ENCODE peak calls at places on chromosomes 4 and X, in seven cellular contexts. F is mucosa of descending colon, D is transverse colon, I is coronary artery, T is fibroblast of lung, V is right lobe of liver, K is body of pancreas. O is an unnamed sample.

GRCh38 chr4:89290727-89291126 is 16.9 kb downstream of the GPRIN3 start:
- DNase-seq in F (no peak), D (no peak), I (no peak), T (no peak), V (no peak), K (no peak), O (no peak)

GRCh38 chrX:31271615-31272471 is 200.0 kb upstream of the FTHL17 start:
- DNase-seq in F (no peak), D (no peak), I (no peak), T (peak), V (no peak), K (no peak), O (no peak)

GRCh38 chr4:22848332-22848731 is 155.6 kb downstream of the GBA3 start:
- DNase-seq in F (no peak), D (peak), I (no peak), T (no peak), V (no peak), K (no peak), O (no peak)

GRCh38 chr4:106384878-106385277 is 16.3 kb upstream of the GIMD1 start:
- DNase-seq in F (no peak), D (no peak), I (no peak), T (no peak), V (no peak), K (no peak), O (no peak)

GRCh38 chr4:126777649-126778048 is 855.1 kb upstream of the INTU start:
- DNase-seq in F (no peak), D (no peak), I (no peak), T (peak), V (no peak), K (no peak), O (no peak)

GRCh38 chr4:48249378-48249777 is 20.3 kb downstream of the TEC start:
- DNase-seq in F (no peak), D (no peak), I (no peak), T (no peak), V (no peak), K (no peak), O (no peak)

GRCh38 chrX:68490644-68491043 is 8.2 kb upstream of the YIPF6 start:
- DNase-seq in F (no peak), D (no peak), I (no peak), T (no peak), V (no peak), K (no peak), O (peak)

GRCh38 chr4:98626350-98626749 is 32.1 kb downstream of the TSPAN5 start:
- DNase-seq in F (no peak), D (no peak), I (no peak), T (peak), V (peak), K (no peak), O (no peak)

GRCh38 chr4:15004701-15005301 is 2.5 kb downstream of the CPEB2 start:
- DNase-seq in F (peak), D (peak), I (peak), T (peak), V (peak), K (peak), O (peak)

GRCh38 chr4:52260507-52261302 is 209.6 kb downstream of the SPATA18 start:
- DNase-seq in F (no peak), D (no peak), I (no peak), T (no peak), V (no peak), K (no peak), O (peak)

GRCh38 chr4:126495163-126495752 is 1137.5 kb upstream of the INTU start:
- DNase-seq in F (no peak), D (no peak), I (no peak), T (no peak), V (no peak), K (no peak), O (no peak)

GRCh38 chr4:8274772-8275241 is 5.3 kb downstream of the HTRA3 start:
- DNase-seq in F (peak), D (peak), I (peak), T (peak), V (no peak), K (peak), O (no peak)

GRCh38 chr4:137677851-137678250 is 145.6 kb upstream of the PCDH18 start:
- DNase-seq in F (no peak), D (no peak), I (no peak), T (peak), V (no peak), K (no peak), O (no peak)

GRCh38 chr4:145804134-145804533 is 124.2 kb downstream of the C4orf51 start:
- DNase-seq in F (no peak), D (no peak), I (no peak), T (peak), V (no peak), K (no peak), O (no peak)

GRCh38 chr4:89275587-89275986 is 32.0 kb downstream of the GPRIN3 start:
- DNase-seq in F (no peak), D (no peak), I (no peak), T (no peak), V (no peak), K (peak), O (no peak)

GRCh38 chr4:184745747-184746531 is 12.0 kb upstream of the CENPU start:
- DNase-seq in F (peak), D (peak), I (no peak), T (peak), V (peak), K (peak), O (peak)

GRCh38 chrX:10395179-10395578 is 225.2 kb downstream of the MID1 start:
- DNase-seq in F (no peak), D (no peak), I (no peak), T (peak), V (no peak), K (no peak), O (no peak)

GRCh38 chr4:67549123-67549522 is 3.8 kb upstream of the CENPC start:
- DNase-seq in F (no peak), D (no peak), I (no peak), T (peak), V (no peak), K (no peak), O (no peak)

GRCh38 chrX:117376460-117376859 is 740.1 kb downstream of the KLHL13 start:
- DNase-seq in F (no peak), D (no peak), I (no peak), T (no peak), V (no peak), K (no peak), O (no peak)

GRCh38 chr4:44425614-44426208 is 22.9 kb downstream of the KCTD8 start:
- DNase-seq in F (no peak), D (no peak), I (no peak), T (peak), V (no peak), K (no peak), O (peak)

GRCh38 chrX:1390621-1391369 is 1.1 kb downstream of the SLC25A6 start:
- DNase-seq in F (peak), D (peak), I (no peak), T (no peak), V (no peak), K (peak), O (no peak)

GRCh38 chrX:153522259-153522658 is 4.8 kb downstream of the ATP2B3 start:
- DNase-seq in F (no peak), D (no peak), I (no peak), T (no peak), V (no peak), K (no peak), O (no peak)

DNA sequence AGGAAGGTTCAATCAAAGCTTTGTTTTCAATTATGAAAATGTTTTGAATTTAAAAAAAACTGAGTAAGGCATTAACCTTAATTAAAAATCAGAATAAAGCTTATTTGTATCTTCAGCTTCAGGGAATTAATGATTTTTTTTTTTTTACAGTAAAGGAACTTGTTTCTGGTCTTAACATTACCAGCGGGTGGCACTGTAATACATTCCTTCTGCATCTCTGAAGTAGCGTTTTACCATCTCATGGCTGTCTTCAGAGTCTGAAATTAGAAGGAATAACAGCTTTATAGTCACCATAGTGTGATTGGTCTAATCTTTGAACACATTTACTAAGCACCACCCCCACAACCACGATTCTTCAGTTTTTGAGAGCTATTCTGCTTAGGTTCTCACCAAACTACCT is 102.6 kb downstream of the IL1RAPL2 start:
- DNase-seq in F (no peak), D (no peak), I (no peak), T (peak), V (no peak), K (no peak), O (no peak)
- TF ChIP-seq CTCF in F (no peak), D (no peak), I (no peak), T (no peak), V (peak), K (no peak), O (no peak)

DNA sequence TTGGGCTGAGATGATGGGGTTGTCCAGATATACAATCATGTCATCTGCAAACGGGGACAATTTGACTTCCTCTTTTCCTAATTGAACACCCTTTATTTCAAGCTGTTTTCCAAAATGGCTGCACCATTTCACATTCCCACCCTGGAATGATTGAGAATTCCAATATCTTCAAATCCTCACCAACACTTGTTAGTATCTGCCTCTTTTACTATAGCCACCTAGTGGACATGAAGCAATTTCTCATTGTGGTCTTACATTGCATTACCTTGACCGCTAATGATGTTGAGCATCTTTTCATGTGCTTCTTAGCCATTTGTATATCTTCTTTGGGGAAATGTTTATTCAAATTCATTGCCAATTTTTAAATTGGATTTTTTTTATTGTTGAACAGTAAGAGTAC is 364.8 kb downstream of the SMARCA1 start:
- DNase-seq in F (no peak), D (no peak), I (no peak), T (no peak), V (no peak), K (no peak), O (no peak)
- TF ChIP-seq CTCF in F (no peak), D (no peak), I (no peak), T (no peak), V (no peak), K (no peak), O (no peak)

GRCh38 chr4:92305878-92306520 is 2.2 kb downstream of the GRID2 start:
- DNase-seq in F (no peak), D (no peak), I (no peak), T (no peak), V (no peak), K (no peak), O (peak)

GRCh38 chr4:92304073-92304472 is 307 bp downstream of the GRID2 start:
- DNase-seq in F (no peak), D (no peak), I (no peak), T (no peak), V (no peak), K (no peak), O (peak)

GRCh38 chr4:92303621-92304027 is at the start of gene GRID2:
- DNase-seq in F (no peak), D (no peak), I (no peak), T (peak), V (no peak), K (no peak), O (peak)

GRCh38 chr4:92304636-92305035 is 870 bp downstream of the GRID2 start:
- DNase-seq in F (no peak), D (no peak), I (no peak), T (no peak), V (no peak), K (no peak), O (peak)

GRCh38 chr4:92305148-92305877 is 1.5 kb downstream of the GRID2 start:
- DNase-seq in F (no peak), D (no peak), I (peak), T (peak), V (peak), K (peak), O (peak)
- TF ChIP-seq CTCF in F (no peak), D (no peak), I (no peak), T (no peak), V (no peak), K (no peak), O (no peak)

GRCh38 chr4:75490155-75490554 is 24.0 kb downstream of the RCHY1 start:
- DNase-seq in F (no peak), D (no peak), I (no peak), T (peak), V (no peak), K (no peak), O (no peak)
- TF ChIP-seq CTCF in F (no peak), D (no peak), I (peak), T (peak), V (peak), K (peak), O (no peak)

DNA sequence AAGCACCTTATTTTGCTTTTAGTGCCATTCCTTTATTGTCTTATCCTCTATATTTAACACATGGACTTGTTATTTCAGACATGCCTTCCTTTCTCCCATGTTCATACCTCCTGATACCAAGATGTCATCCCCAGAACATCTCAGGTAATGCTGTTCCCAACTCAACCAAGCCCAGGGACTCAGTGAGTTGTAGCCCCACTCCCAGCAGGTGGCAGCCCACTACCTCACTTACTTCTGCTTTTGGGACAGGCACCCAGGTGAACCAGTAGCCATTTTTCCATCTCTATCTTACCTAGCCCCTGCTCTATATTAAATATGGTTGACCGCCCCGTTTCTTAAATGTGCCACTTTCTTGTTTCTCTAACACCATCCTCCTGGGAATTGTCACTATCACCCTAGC is 199.0 kb downstream of the DCHS2 start:
- DNase-seq in F (no peak), D (no peak), I (no peak), T (no peak), V (no peak), K (no peak), O (no peak)
- TF ChIP-seq CTCF in F (no peak), D (no peak), I (no peak), T (no peak), V (no peak), K (no peak), O (no peak)

DNA sequence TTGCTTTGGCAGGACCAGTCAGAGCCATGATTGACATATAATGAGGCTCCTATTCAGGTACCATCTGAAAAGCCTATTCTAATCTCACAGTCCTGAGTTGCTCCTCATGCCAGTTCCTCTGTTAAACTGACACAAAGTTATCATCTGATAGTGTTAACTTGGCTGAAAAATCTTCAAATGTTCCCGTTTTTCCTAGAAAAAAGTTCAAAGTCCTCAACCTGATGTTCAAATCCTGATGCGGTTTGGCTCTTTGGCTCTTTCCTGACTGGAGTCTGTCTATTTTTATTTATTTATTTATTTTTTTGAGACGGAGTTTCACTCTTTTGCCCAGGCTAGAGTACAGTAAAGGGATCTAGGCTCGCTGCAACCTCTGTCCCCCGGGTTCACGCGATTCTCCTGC is 244.2 kb downstream of the ANKRD50 start:
- DNase-seq in F (no peak), D (no peak), I (no peak), T (no peak), V (no peak), K (no peak), O (no peak)
- TF ChIP-seq CTCF in F (no peak), D (no peak), I (no peak), T (no peak), V (no peak), K (no peak), O (no peak)

DNA sequence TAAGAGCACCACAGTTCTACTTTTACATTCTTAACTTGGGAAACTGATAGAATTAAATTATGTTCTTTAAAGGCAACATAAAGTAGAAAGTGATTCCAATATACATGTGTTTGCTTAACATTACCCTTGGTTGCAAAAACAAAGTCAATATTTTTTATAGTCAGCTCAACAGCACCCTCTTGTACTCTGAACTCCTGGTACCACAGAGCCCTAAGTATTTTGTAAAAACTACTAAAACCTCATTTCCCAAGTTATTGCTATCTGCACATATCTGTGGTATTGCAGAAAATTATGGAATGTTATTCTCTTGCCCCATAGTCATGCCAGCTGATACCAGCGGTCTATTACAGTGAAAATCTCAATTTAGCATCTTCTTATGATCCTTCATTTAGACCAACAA is 2.9 kb downstream of the KIF4A start:
- DNase-seq in F (no peak), D (no peak), I (no peak), T (no peak), V (no peak), K (no peak), O (no peak)
- TF ChIP-seq CTCF in F (no peak), D (no peak), I (no peak), T (no peak), V (no peak), K (no peak), O (no peak)

GRCh38 chr4:75564023-75564422 is 8.2 kb downstream of the ODAPH start:
- DNase-seq in F (no peak), D (no peak), I (no peak), T (no peak), V (no peak), K (no peak), O (no peak)

GRCh38 chr4:75557696-75558095 is 1.8 kb downstream of the ODAPH start:
- DNase-seq in F (no peak), D (no peak), I (no peak), T (no peak), V (no peak), K (no peak), O (no peak)

DNA sequence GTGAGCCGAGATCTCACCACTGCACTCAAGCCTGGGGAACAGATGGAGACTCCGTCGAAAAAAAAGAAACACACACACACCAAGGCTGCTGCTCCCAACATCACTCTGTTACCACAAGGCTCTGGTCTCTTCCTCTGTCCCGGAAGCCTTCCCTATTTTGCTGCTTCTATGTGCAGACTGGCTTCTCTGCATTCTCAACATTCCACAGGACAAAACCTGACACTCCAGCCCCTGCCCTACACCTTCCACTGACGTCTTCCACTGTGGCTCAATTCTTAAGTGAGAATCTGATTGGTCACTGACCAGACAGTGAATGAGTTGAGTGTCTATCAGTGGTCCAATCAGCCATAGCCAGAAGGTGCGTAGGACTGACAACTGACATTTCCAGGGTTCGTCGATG is 5.9 kb downstream of the ODAPH start:
- DNase-seq in F (no peak), D (no peak), I (no peak), T (peak), V (no peak), K (no peak), O (no peak)
- TF ChIP-seq CTCF in F (no peak), D (no peak), I (no peak), T (no peak), V (no peak), K (no peak), O (no peak)

GRCh38 chr4:122930877-122931276 is 8.5 kb upstream of the NUDT6 start:
- DNase-seq in F (no peak), D (no peak), I (no peak), T (peak), V (no peak), K (no peak), O (no peak)
- TF ChIP-seq CTCF in F (peak), D (peak), I (peak), T (no peak), V (peak), K (peak), O (peak)

DNA sequence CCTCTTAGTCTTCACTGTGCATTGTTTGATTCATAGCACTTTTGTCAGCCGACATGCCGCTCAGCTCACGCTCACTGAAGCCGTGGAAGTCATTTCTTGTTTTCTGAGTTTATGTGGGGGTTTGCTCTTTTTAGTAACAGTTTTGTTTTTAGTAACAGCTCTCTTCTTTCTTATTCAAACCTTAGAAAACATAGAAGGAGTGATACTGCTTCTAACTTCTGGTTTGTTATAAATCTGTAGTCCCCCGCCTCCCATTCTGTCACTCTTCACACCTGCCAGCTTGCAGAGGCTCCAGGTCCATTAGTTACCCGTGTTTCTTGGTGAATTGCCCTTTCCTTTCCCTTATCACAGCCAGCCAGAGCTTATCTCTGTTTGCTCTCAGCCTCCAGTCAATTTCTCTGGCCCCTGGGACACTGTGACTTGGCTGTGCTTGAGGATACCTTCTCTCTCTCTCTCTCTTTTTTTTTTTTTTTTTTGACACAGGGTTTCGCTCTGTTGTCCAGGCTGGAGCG is 50.5 kb downstream of the GRK4 start:
- DNase-seq in F (no peak), D (no peak), I (no peak), T (no peak), V (no peak), K (peak), O (no peak)
- TF ChIP-seq CTCF in F (no peak), D (no peak), I (no peak), T (no peak), V (no peak), K (no peak), O (no peak)

O was measured in endothelial cell.